ENCODE peak calls at places on chromosomes 2 and 18, in five cellular contexts. One of them, this sample, is unnamed. For H3K4me1, the result is how much of the 10 kb centered on the place peaks cover.

GRCh38 chr2:70958759-70959158 is 19.7 kb upstream of the ANKRD53 start:
- DNase-seq in naive thymus-derived CD4-positive, alpha-beta T cell: no peak
- DNase-seq in GM23338: no peak
- DNase-seq in kidney: no peak
- DNase-seq in tibial nerve: no peak
- DNase-seq in this sample: peak

GRCh38 chr18:46253498-46253897 is 149.3 kb downstream of the HAUS1 start:
- DNase-seq in naive thymus-derived CD4-positive, alpha-beta T cell: no peak
- DNase-seq in GM23338: no peak
- DNase-seq in tibial nerve: peak
- DNase-seq in kidney: no peak
- DNase-seq in this sample: no peak

GRCh38 chr2:97918818-97919217 is 76.9 kb downstream of the TMEM131 start:
- DNase-seq in tibial nerve: no peak
- DNase-seq in naive thymus-derived CD4-positive, alpha-beta T cell: no peak
- DNase-seq in kidney: no peak
- DNase-seq in GM23338: no peak
- DNase-seq in this sample: no peak

GRCh38 chr18:57819671-57820460 is 16.8 kb upstream of the ATP8B1 start:
- DNase-seq in GM23338: peak
- DNase-seq in tibial nerve: peak
- DNase-seq in naive thymus-derived CD4-positive, alpha-beta T cell: no peak
- DNase-seq in kidney: no peak
- DNase-seq in this sample: peak

GRCh38 chr2:240416821-240417220 is 18.6 kb upstream of the GPC1 start:
- DNase-seq in tibial nerve: no peak
- DNase-seq in kidney: no peak
- DNase-seq in GM23338: no peak
- DNase-seq in naive thymus-derived CD4-positive, alpha-beta T cell: no peak
- DNase-seq in this sample: no peak

GRCh38 chr2:140274891-140275290 is 1494.7 kb upstream of the NXPH2 start:
- DNase-seq in kidney: no peak
- DNase-seq in tibial nerve: no peak
- DNase-seq in naive thymus-derived CD4-positive, alpha-beta T cell: no peak
- DNase-seq in GM23338: no peak
- DNase-seq in this sample: no peak

GRCh38 chr2:47035615-47036488 is 119.3 kb downstream of the STPG4 start:
- DNase-seq in GM23338: no peak
- DNase-seq in tibial nerve: no peak
- DNase-seq in kidney: no peak
- DNase-seq in naive thymus-derived CD4-positive, alpha-beta T cell: no peak
- DNase-seq in this sample: no peak

GRCh38 chr2:59398081-59398480 is 1155.4 kb downstream of the BCL11A start:
- DNase-seq in kidney: no peak
- DNase-seq in GM23338: no peak
- DNase-seq in tibial nerve: no peak
- DNase-seq in naive thymus-derived CD4-positive, alpha-beta T cell: no peak
- DNase-seq in this sample: no peak

GRCh38 chr2:224160917-224161316 is 121.8 kb upstream of the SERPINE2 start:
- DNase-seq in GM23338: no peak
- DNase-seq in tibial nerve: no peak
- DNase-seq in naive thymus-derived CD4-positive, alpha-beta T cell: no peak
- DNase-seq in kidney: peak
- DNase-seq in this sample: no peak

GRCh38 chr18:48799724-48800315 is 150.9 kb downstream of the SMAD7 start:
- DNase-seq in tibial nerve: no peak
- DNase-seq in GM23338: no peak
- DNase-seq in naive thymus-derived CD4-positive, alpha-beta T cell: peak
- DNase-seq in kidney: no peak
- DNase-seq in this sample: peak

GRCh38 chr2:235201796-235202195 is 250.0 kb downstream of the SH3BP4 start:
- DNase-seq in tibial nerve: no peak
- DNase-seq in kidney: no peak
- DNase-seq in GM23338: no peak
- DNase-seq in naive thymus-derived CD4-positive, alpha-beta T cell: no peak
- DNase-seq in this sample: no peak

GRCh38 chr2:120758181-120759048 is 22.7 kb downstream of the GLI2 start:
- DNase-seq in tibial nerve: no peak
- DNase-seq in naive thymus-derived CD4-positive, alpha-beta T cell: no peak
- DNase-seq in kidney: peak
- DNase-seq in GM23338: peak
- DNase-seq in this sample: no peak

GRCh38 chr2:207341114-207341750 is 175.5 kb upstream of the KLF7 start:
- DNase-seq in kidney: no peak
- DNase-seq in GM23338: peak
- DNase-seq in tibial nerve: no peak
- DNase-seq in naive thymus-derived CD4-positive, alpha-beta T cell: no peak
- DNase-seq in this sample: no peak

GRCh38 chr2:62195421-62196277 is at the start of gene B3GNT2:
- DNase-seq in naive thymus-derived CD4-positive, alpha-beta T cell: peak
- DNase-seq in GM23338: peak
- DNase-seq in tibial nerve: peak
- DNase-seq in kidney: peak
- DNase-seq in this sample: peak

GRCh38 chr2:112834379-112835014 is 2.1 kb downstream of the IL1B start:
- DNase-seq in GM23338: no peak
- DNase-seq in naive thymus-derived CD4-positive, alpha-beta T cell: no peak
- DNase-seq in tibial nerve: no peak
- DNase-seq in kidney: no peak
- DNase-seq in this sample: no peak

GRCh38 chr2:3742743-3743142 is 39.4 kb downstream of the DCDC2C start:
- DNase-seq in GM23338: no peak
- DNase-seq in tibial nerve: no peak
- DNase-seq in naive thymus-derived CD4-positive, alpha-beta T cell: no peak
- DNase-seq in kidney: no peak
- DNase-seq in this sample: no peak

GRCh38 chr2:241762933-241763369 is 13.7 kb upstream of the GAL3ST2 start:
- DNase-seq in tibial nerve: no peak
- DNase-seq in naive thymus-derived CD4-positive, alpha-beta T cell: no peak
- DNase-seq in GM23338: no peak
- DNase-seq in kidney: no peak
- DNase-seq in this sample: no peak

GRCh38 chr18:57249896-57250295 is 102.5 kb upstream of the ST8SIA3 start:
- DNase-seq in naive thymus-derived CD4-positive, alpha-beta T cell: no peak
- DNase-seq in tibial nerve: no peak
- DNase-seq in kidney: no peak
- DNase-seq in GM23338: no peak
- DNase-seq in this sample: no peak

GRCh38 chr2:204452464-204453023 is 92.7 kb upstream of the PARD3B start:
- DNase-seq in naive thymus-derived CD4-positive, alpha-beta T cell: no peak
- DNase-seq in GM23338: peak
- DNase-seq in kidney: no peak
- DNase-seq in tibial nerve: peak
- DNase-seq in this sample: peak

GRCh38 chr2:170779304-170779703 is 9.1 kb downstream of the ERICH2 start:
- DNase-seq in tibial nerve: no peak
- DNase-seq in naive thymus-derived CD4-positive, alpha-beta T cell: no peak
- DNase-seq in GM23338: no peak
- DNase-seq in kidney: no peak
- DNase-seq in this sample: no peak

GRCh38 chr2:73290049-73290839 is 3.1 kb downstream of the EGR4 start:
- DNase-seq in tibial nerve: no peak
- DNase-seq in kidney: no peak
- DNase-seq in naive thymus-derived CD4-positive, alpha-beta T cell: peak
- DNase-seq in GM23338: peak
- DNase-seq in this sample: no peak

GRCh38 chr2:98134138-98134537 is 47.2 kb downstream of the VWA3B start:
- DNase-seq in naive thymus-derived CD4-positive, alpha-beta T cell: peak
- DNase-seq in kidney: no peak
- DNase-seq in GM23338: peak
- DNase-seq in tibial nerve: peak
- DNase-seq in this sample: no peak

GRCh38 chr18:72640552-72640951 is 96.4 kb upstream of the CBLN2 start:
- DNase-seq in naive thymus-derived CD4-positive, alpha-beta T cell: no peak
- DNase-seq in GM23338: no peak
- DNase-seq in kidney: no peak
- DNase-seq in tibial nerve: no peak
- DNase-seq in this sample: no peak

GRCh38 chr2:118431188-118431562 is 342.9 kb downstream of the INSIG2 start:
- DNase-seq in naive thymus-derived CD4-positive, alpha-beta T cell: no peak
- DNase-seq in GM23338: peak
- DNase-seq in tibial nerve: no peak
- DNase-seq in kidney: no peak
- DNase-seq in this sample: no peak

GRCh38 chr2:79985571-79985970 is 319.0 kb downstream of the LRRTM1 start:
- DNase-seq in tibial nerve: no peak
- DNase-seq in naive thymus-derived CD4-positive, alpha-beta T cell: no peak
- DNase-seq in GM23338: no peak
- DNase-seq in kidney: no peak
- DNase-seq in this sample: no peak

GRCh38 chr2:103249462-103249861 is 487.6 kb downstream of the TMEM182 start:
- DNase-seq in kidney: no peak
- DNase-seq in tibial nerve: no peak
- DNase-seq in naive thymus-derived CD4-positive, alpha-beta T cell: no peak
- DNase-seq in GM23338: peak
- DNase-seq in this sample: no peak

GRCh38 chr2:121974919-121975654 is 219.6 kb downstream of the TSN start:
- DNase-seq in GM23338: peak
- DNase-seq in kidney: no peak
- DNase-seq in tibial nerve: peak
- DNase-seq in naive thymus-derived CD4-positive, alpha-beta T cell: peak
- DNase-seq in this sample: peak

GRCh38 chr18:69401475-69402218 is 959 bp downstream of the DOK6 start:
- DNase-seq in kidney: peak
- DNase-seq in tibial nerve: no peak
- DNase-seq in naive thymus-derived CD4-positive, alpha-beta T cell: no peak
- DNase-seq in GM23338: peak
- DNase-seq in this sample: no peak

GRCh38 chr2:84388133-84388532 is 70.9 kb downstream of the SUCLG1 start:
- DNase-seq in kidney: no peak
- DNase-seq in naive thymus-derived CD4-positive, alpha-beta T cell: no peak
- DNase-seq in GM23338: no peak
- DNase-seq in tibial nerve: no peak
- DNase-seq in this sample: no peak

GRCh38 chr18:46406539-46406932 is 250.5 kb downstream of the LOXHD1 start:
- DNase-seq in tibial nerve: no peak
- DNase-seq in kidney: peak
- DNase-seq in naive thymus-derived CD4-positive, alpha-beta T cell: no peak
- DNase-seq in GM23338: no peak
- DNase-seq in this sample: no peak

GRCh38 chr2:64854773-64855237 is 134.4 kb upstream of the SLC1A4 start:
- DNase-seq in GM23338: no peak
- DNase-seq in kidney: no peak
- DNase-seq in naive thymus-derived CD4-positive, alpha-beta T cell: no peak
- DNase-seq in tibial nerve: peak
- DNase-seq in this sample: no peak

GRCh38 chr2:3184167-3184566 is 193.5 kb downstream of the EIPR1 start:
- DNase-seq in naive thymus-derived CD4-positive, alpha-beta T cell: no peak
- DNase-seq in tibial nerve: no peak
- DNase-seq in GM23338: no peak
- DNase-seq in kidney: peak
- DNase-seq in this sample: no peak

GRCh38 chr2:100137318-100137717 is 5.1 kb downstream of the AFF3 start:
- DNase-seq in naive thymus-derived CD4-positive, alpha-beta T cell: no peak
- DNase-seq in GM23338: no peak
- DNase-seq in tibial nerve: no peak
- DNase-seq in kidney: no peak
- DNase-seq in this sample: no peak

GRCh38 chr2:173511942-173512341 is 157.3 kb downstream of the CDCA7 start:
- DNase-seq in naive thymus-derived CD4-positive, alpha-beta T cell: no peak
- DNase-seq in GM23338: peak
- DNase-seq in kidney: no peak
- DNase-seq in tibial nerve: no peak
- DNase-seq in this sample: no peak

GRCh38 chr2:238202326-238203103 is 980 bp downstream of the ILKAP start:
- DNase-seq in naive thymus-derived CD4-positive, alpha-beta T cell: no peak
- DNase-seq in kidney: no peak
- DNase-seq in tibial nerve: no peak
- DNase-seq in GM23338: peak
- DNase-seq in this sample: peak

GRCh38 chr2:219996366-219996765 is 368.9 kb downstream of the SLC4A3 start:
- DNase-seq in kidney: no peak
- DNase-seq in tibial nerve: no peak
- DNase-seq in GM23338: no peak
- DNase-seq in naive thymus-derived CD4-positive, alpha-beta T cell: no peak
- DNase-seq in this sample: no peak

DNA sequence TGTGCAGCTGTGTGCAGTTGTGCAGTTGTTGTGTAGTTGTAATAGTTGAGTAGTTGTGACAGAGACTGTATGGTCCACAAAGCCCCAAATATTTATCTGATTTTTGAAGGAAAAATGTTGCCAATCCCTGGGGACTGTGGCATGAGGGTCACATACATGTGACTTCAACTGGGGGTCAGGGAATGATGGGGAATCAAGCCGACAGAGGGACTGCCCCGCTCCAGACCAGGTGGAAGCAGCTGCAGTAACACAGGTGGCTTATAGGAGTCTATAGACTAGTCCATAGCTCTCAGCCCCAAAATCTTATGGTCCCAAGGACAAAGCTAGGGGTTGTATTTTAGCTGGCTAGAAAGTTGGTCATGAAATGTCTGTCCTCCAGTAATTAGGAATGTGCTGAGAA is 29.8 kb downstream of the FHL2 start:
- DNase-seq in tibial nerve: no peak
- DNase-seq in kidney: no peak
- DNase-seq in naive thymus-derived CD4-positive, alpha-beta T cell: no peak
- DNase-seq in GM23338: no peak
- DNase-seq in this sample: no peak
- H3K4me1 ChIP-seq in tibial nerve: under half
- H3K4me1 ChIP-seq in kidney: under half
- H3K4me1 ChIP-seq in naive thymus-derived CD4-positive, alpha-beta T cell: under half
- H3K4me1 ChIP-seq in GM23338: under half
- H3K4me1 ChIP-seq in this sample: under half

GRCh38 chr2:52387937-52388590 is 1356.1 kb upstream of the NRXN1 start:
- DNase-seq in GM23338: no peak
- DNase-seq in tibial nerve: no peak
- DNase-seq in naive thymus-derived CD4-positive, alpha-beta T cell: no peak
- DNase-seq in kidney: no peak
- DNase-seq in this sample: no peak
- H3K27ac ChIP-seq in GM23338: no peak
- H3K27ac ChIP-seq in tibial nerve: no peak
- H3K27ac ChIP-seq in naive thymus-derived CD4-positive, alpha-beta T cell: no peak
- H3K27ac ChIP-seq in kidney: no peak
- H3K27ac ChIP-seq in this sample: no peak

GRCh38 chr2:209239585-209239938 is 184.3 kb upstream of the MAP2 start:
- DNase-seq in naive thymus-derived CD4-positive, alpha-beta T cell: no peak
- DNase-seq in kidney: no peak
- DNase-seq in tibial nerve: no peak
- DNase-seq in GM23338: no peak
- DNase-seq in this sample: no peak
- H3K4me1 ChIP-seq in naive thymus-derived CD4-positive, alpha-beta T cell: under half
- H3K4me1 ChIP-seq in kidney: under half
- H3K4me1 ChIP-seq in tibial nerve: under half
- H3K4me1 ChIP-seq in GM23338: under half
- H3K4me1 ChIP-seq in this sample: under half

DNA sequence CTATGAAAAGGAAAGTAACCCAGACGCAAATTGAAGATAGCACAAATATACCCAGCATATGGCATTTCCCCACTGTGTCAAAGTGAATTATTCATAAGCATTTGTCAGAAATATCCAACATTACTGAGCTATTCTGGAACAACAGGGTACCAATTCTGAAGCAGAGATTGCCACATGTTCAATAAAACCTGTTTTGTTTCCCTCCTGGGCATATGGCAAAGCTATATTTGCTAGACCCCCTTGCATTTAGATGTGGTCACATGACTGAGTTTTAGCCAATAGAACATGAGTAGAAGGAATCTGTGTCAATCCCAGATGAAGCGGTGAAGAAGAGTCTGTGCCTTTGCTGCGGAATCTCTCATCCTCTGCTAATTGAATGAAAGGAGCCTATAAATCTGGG is 296.4 kb upstream of the DLGAP1 start:
- DNase-seq in naive thymus-derived CD4-positive, alpha-beta T cell: no peak
- DNase-seq in GM23338: no peak
- DNase-seq in kidney: no peak
- DNase-seq in tibial nerve: no peak
- DNase-seq in this sample: no peak
- H3K27ac ChIP-seq in naive thymus-derived CD4-positive, alpha-beta T cell: no peak
- H3K27ac ChIP-seq in GM23338: no peak
- H3K27ac ChIP-seq in kidney: no peak
- H3K27ac ChIP-seq in tibial nerve: no peak
- H3K27ac ChIP-seq in this sample: no peak